ENCODE peak calls at places on chromosomes 7 and 10, in four cellular contexts. C, A, L and E are unnamed samples. For H3K4me1 and H3K27me3, the result is how much of the 10 kb centered on the place peaks cover.

GRCh38 chr7:149774237-149775175 is 1.1 kb upstream of the ZNF467 start:
- DNase-seq in A (no peak), C (no peak), L (peak), E (peak)

GRCh38 chr7:116863168-116863670 is 832 bp downstream of the CAPZA2 start:
- DNase-seq in A (peak), C (peak), L (peak), E (peak)

GRCh38 chr7:102412548-102412947 is 16.4 kb downstream of the PRKRIP1 start:
- DNase-seq in L (peak), C (peak), A (peak), E (peak)

GRCh38 chr7:130894146-130895005 is 160.4 kb upstream of the KLF14 start:
- DNase-seq in C (no peak), A (peak), L (no peak), E (no peak)

GRCh38 chr7:50792342-50793114 is 9.8 kb upstream of the GRB10 start:
- DNase-seq in C (no peak), A (peak), L (peak), E (peak)

GRCh38 chr10:35126062-35126529 is 550 bp upstream of the CREM start:
- DNase-seq in L (no peak), A (no peak), C (no peak), E (no peak)

GRCh38 chr7:148963583-148964509 is 64.5 kb downstream of the PDIA4 start:
- DNase-seq in C (no peak), L (no peak), A (peak), E (peak)

GRCh38 chr10:49280001-49280408 is 19.0 kb upstream of the C10orf71 start:
- DNase-seq in A (no peak), C (no peak), L (no peak), E (no peak)

GRCh38 chr10:86164912-86165311 is 201.7 kb downstream of the GRID1 start:
- DNase-seq in L (no peak), C (no peak), A (no peak), E (no peak)

GRCh38 chr10:58701398-58702135 is 188.9 kb downstream of the BICC1 start:
- DNase-seq in L (no peak), A (peak), C (no peak), E (no peak)

GRCh38 chr7:28784166-28784870 is 173.8 kb downstream of the TRIL start:
- DNase-seq in A (peak), L (peak), C (no peak), E (no peak)

GRCh38 chr7:140035400-140036223 is 27.1 kb downstream of the PARP12 start:
- DNase-seq in C (no peak), A (peak), L (peak), E (no peak)

GRCh38 chr10:128052696-128053095 is 73.5 kb downstream of the MKI67 start:
- DNase-seq in L (no peak), C (no peak), A (no peak), E (no peak)

GRCh38 chr7:93622036-93622714 is 47.7 kb upstream of the CALCR start:
- DNase-seq in A (peak), C (no peak), L (peak), E (peak)

GRCh38 chr7:17640730-17641377 is 299.4 kb downstream of the SNX13 start:
- DNase-seq in L (peak), A (peak), C (peak), E (peak)

GRCh38 chr7:12403287-12404181 is at the start of gene VWDE:
- DNase-seq in A (peak), C (peak), L (peak), E (peak)

GRCh38 chr10:3106908-3107425 is 39.6 kb downstream of the PFKP start:
- DNase-seq in A (no peak), L (no peak), C (no peak), E (no peak)

GRCh38 chr7:27156508-27156898 is at the start of gene HOXA7:
- DNase-seq in L (no peak), A (peak), C (no peak), E (peak)

GRCh38 chr10:43315096-43315495 is 48.2 kb upstream of the RASGEF1A start:
- DNase-seq in A (no peak), L (no peak), C (no peak), E (no peak)

GRCh38 chr7:94206295-94206694 is 188.4 kb upstream of the COL1A2 start:
- DNase-seq in A (peak), L (no peak), C (no peak), E (no peak)

GRCh38 chr10:71777213-71777985 is 4.1 kb upstream of the VSIR start:
- DNase-seq in L (no peak), C (no peak), A (no peak), E (no peak)

GRCh38 chr7:2038876-2039728 is 193.6 kb downstream of the MAD1L1 start:
- DNase-seq in L (no peak), C (no peak), A (no peak), E (no peak)

GRCh38 chr7:50664461-50664922 is 99.3 kb upstream of the DDC start:
- DNase-seq in A (peak), C (no peak), L (no peak), E (no peak)

GRCh38 chr7:74441801-74442200 is 11.9 kb upstream of the GTF2IRD1 start:
- DNase-seq in L (no peak), A (no peak), C (no peak), E (no peak)

GRCh38 chr10:126153686-126154628 is 234.3 kb downstream of the ADAM12 start:
- DNase-seq in C (no peak), A (no peak), L (peak), E (peak)

GRCh38 chr7:110987130-110987693 is 103.7 kb upstream of the LRRN3 start:
- DNase-seq in C (no peak), L (no peak), A (no peak), E (no peak)

GRCh38 chr10:29957887-29958330 is 101.5 kb downstream of the JCAD start:
- DNase-seq in C (no peak), L (no peak), A (peak), E (no peak)

GRCh38 chr10:131676971-131677421 is 223.8 kb upstream of the PPP2R2D start:
- DNase-seq in L (peak), A (no peak), C (no peak), E (peak)

GRCh38 chr10:18195060-18195799 is 55.0 kb downstream of the CACNB2 start:
- DNase-seq in A (peak), C (no peak), L (no peak), E (no peak)

GRCh38 chr7:109479388-109479787 is 909.7 kb downstream of the DNAJB9 start:
- DNase-seq in L (no peak), A (no peak), C (no peak), E (no peak)

GRCh38 chr10:16673443-16673842 is 143.8 kb downstream of the RSU1 start:
- DNase-seq in A (no peak), C (no peak), L (no peak), E (no peak)

GRCh38 chr10:14952851-14953451 is 945 bp downstream of the DCLRE1C start:
- DNase-seq in L (peak), C (peak), A (peak), E (peak)
- H3K4me1 ChIP-seq in L (under half), C (under half), A (under half), E (under half)

GRCh38 chr10:74063256-74063655 is 65.3 kb downstream of the VCL start:
- DNase-seq in L (no peak), A (no peak), C (no peak), E (no peak)

GRCh38 chr10:74072503-74072902 is 74.6 kb downstream of the VCL start:
- DNase-seq in C (no peak), A (peak), L (no peak), E (no peak)

GRCh38 chr10:74071151-74071550 is 73.2 kb downstream of the VCL start:
- DNase-seq in A (peak), C (no peak), L (peak), E (no peak)

DNA sequence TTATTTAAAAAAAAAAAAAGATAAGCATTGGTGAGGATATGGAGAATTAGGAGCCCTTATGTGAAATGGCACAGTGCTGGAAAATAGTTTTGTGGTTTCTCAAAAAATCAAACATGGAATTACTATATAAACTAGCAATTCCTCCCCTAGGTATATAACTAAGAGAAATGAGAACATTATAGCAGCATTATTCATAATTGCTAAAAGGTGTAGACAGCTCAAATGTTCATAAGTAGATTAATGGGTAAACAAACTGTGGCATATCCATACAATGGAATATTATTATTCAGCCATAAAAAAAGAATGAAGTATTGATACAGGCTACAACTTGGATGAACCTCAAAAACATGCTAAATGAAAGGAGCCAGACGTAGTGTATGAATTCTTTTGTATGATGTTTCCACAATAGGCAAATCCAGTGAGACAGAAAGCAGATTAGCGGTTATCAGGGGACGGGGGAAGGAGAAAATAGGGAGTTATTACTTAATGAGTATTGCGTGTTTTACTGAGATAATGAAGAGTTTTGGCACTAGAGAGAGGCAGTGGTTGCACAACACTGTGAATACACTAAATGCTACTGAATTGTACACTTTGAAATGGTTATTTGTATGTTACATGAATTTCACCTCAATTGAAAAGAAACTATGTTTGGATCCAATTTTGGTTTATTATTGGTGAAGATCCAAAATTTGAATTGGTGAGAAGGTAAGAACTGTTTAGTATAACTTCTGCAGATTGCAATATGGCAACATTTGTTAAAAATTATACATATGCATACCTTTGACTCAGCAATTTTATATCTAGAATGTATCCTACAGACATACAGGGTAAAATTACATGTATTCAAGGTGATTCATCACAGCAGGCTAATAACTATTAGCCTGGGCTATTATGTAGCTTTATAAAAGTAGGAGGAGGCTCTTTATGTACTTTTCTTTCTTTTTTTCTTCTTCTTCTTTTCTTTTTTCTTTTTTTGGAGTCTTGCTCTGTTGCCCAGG is 69.8 kb downstream of the VCL start:
- DNase-seq in L (no peak), C (no peak), A (peak), E (no peak)
- H3K27ac ChIP-seq in L (no peak), C (no peak), A (no peak), E (no peak)

GRCh38 chr10:122141821-122142651 is 129.1 kb upstream of the BTBD16 start:
- DNase-seq in C (no peak), A (peak), L (no peak), E (no peak)
- H3K27me3 ChIP-seq in C (under half), A (under half), L (under half), E (under half)

GRCh38 chr7:106052681-106053080 is 59.4 kb downstream of the SYPL1 start:
- DNase-seq in A (no peak), C (no peak), L (no peak), E (no peak)
- H3K4me1 ChIP-seq in A (under half), C (under half), L (under half), E (under half)

GRCh38 chr10:33195608-33196376 is 138.7 kb downstream of the NRP1 start:
- DNase-seq in C (no peak), L (no peak), A (peak), E (no peak)
- H3K27ac ChIP-seq in C (no peak), L (no peak), A (no peak), E (no peak)

DNA sequence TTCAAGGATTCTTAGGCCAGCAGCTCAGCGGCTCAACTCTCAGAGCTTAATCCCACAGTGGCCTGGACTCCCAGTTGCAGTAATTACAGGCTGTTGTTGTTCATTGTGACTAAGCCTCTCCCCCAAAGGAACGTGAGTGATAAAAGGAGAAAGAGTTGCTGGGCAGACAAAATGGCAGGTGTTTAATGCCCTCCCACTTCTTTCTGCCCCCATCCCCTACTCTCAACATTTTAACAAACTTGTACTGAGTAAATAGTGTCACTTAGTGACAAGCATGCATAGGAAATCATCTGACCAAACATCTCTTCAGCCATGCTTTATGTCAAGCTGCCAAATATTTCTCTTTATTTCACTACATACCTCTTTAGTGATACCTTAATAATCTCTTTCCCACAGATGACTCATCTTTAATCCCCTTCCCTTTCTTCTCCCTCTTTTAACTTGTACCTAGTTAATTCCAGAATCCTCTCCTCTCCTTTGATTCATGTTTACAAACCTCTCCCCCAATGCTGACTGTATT is 12.4 kb upstream of the MTERF1 start:
- DNase-seq in C (no peak), A (no peak), L (peak), E (peak)
- H3K27me3 ChIP-seq in C (under half), A (under half), L (under half), E (under half)

GRCh38 chr10:100742936-100743335 is 2.4 kb upstream of the PAX2 start:
- DNase-seq in A (no peak), C (no peak), L (no peak), E (peak)

GRCh38 chr10:100743626-100744135 is 1.7 kb upstream of the PAX2 start:
- DNase-seq in L (peak), A (peak), C (peak), E (peak)

GRCh38 chr10:100741386-100742066 is 3.9 kb upstream of the PAX2 start:
- DNase-seq in A (no peak), C (no peak), L (peak), E (peak)

GRCh38 chr10:100740476-100741341 is 4.7 kb upstream of the PAX2 start:
- DNase-seq in L (peak), A (no peak), C (no peak), E (peak)

DNA sequence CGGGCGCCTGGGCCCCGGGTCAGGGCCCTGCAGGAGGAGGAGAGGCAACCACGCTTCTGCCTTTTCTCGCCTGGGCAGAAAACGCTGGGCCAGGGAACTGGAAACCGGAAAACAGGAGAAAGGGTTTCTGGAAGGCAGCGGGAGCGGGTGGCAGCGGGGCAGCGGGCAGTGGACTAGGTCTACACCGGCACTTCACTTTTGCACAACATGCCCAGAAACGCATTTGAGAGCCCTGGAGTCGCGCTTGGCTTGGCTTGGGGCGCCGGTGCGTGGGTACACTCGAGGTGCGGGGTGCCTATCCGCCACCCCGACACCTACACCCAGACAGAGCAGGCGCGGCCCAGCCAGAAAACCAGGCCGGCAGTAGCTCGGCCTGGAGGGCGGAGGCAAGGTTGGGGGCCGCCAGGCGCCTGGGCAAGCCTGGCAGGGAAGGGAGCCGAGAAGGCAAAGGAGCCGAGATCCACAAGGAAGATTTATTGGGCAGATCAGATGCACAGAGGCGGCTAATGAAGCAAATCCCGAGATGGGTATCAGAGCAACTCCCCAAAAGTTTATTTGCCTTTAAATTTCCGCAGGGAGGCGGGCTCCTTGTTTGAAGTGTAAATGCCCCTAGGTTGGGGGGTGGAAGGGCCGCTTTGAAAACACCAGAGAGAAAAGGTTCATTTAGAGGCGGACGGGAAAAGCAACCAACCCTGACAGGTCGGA is 3.2 kb upstream of the PAX2 start:
- DNase-seq in A (no peak), L (peak), C (no peak), E (peak)
- H3K4me1 ChIP-seq in A (under half), L (under half), C (under half), E (under half)

DNA sequence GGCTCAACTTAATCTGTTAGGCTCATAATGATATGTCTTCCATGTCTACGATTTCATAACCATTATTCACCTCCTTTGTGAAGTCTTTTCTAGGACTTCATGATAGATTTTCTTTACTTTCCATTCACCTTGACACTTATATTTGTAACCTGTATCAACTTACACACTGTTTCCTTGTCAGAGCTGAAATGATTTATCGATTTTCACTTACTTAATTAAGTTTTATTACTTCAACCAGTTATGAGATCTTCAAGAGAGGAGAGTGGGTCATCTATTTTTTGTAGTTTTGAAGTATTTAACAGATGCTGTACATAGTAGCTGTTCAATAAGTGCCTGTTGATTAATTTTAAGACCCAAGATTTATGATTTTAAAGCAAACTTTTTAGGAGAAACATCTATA is 37.4 kb downstream of the VTI1A start:
- DNase-seq in A (no peak), C (no peak), L (no peak), E (no peak)
- H3K27ac ChIP-seq in A (no peak), C (no peak), L (no peak), E (no peak)

GRCh38 chr10:48234807-48235206 is 39.7 kb downstream of the FRMPD2 start:
- DNase-seq in C (no peak), L (no peak), A (no peak), E (no peak)

GRCh38 chr10:48235501-48235900 is 39.0 kb downstream of the FRMPD2 start:
- DNase-seq in A (no peak), C (no peak), L (no peak), E (no peak)

GRCh38 chr10:48233643-48234042 is 40.9 kb downstream of the FRMPD2 start:
- DNase-seq in A (no peak), C (no peak), L (no peak), E (no peak)

GRCh38 chr10:48232717-48233447 is 41.6 kb downstream of the FRMPD2 start:
- DNase-seq in A (no peak), C (no peak), L (no peak), E (no peak)

DNA sequence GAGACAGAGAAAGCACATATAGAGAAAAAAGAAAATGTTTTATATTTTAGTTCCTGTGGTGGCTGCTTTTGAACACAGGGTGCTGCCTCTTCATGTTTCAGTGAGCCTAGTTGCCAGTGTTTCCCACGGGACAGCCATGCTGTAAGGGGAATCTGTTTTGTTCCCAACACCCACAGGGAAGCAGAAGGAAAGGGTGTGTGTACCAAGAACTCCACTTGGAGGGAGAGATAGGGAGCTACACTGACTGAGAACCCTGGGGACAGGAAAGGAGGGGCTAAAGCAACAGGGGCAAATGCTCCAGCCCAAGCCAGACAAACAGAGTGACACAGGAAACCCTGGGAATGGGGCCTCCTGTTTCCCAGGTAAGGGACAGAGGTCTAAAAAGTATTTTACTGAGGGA is 40.2 kb downstream of the FRMPD2 start:
- DNase-seq in L (no peak), C (no peak), A (no peak), E (no peak)
- H3K27me3 ChIP-seq in L (under half), C (under half), A (under half), E (under half)